ENCODE peak calls at places on chromosomes 5 and 9, in six cellular contexts. U is neural progenitor cell; D is GM23338; L is CD8-positive, alpha-beta T cell; Y is right cardiac atrium; M is Peyer's patch. Q is an unnamed sample.

GRCh38 chr9:91419222-91420191 is 4.1 kb downstream of the NFIL3 start:
- DNase-seq in U (no peak), D (no peak), L (no peak), Y (peak; percentile 71), M (peak; percentile 88), Q (no peak)

GRCh38 chr9:37914701-37915358 is 10.9 kb upstream of the SLC25A51 start:
- DNase-seq in U (no peak), D (no peak), L (no peak), Y (no peak), M (peak; percentile 39), Q (no peak)

GRCh38 chr5:50501510-50502209 is 60.6 kb upstream of the EMB start:
- DNase-seq in U (no peak), D (no peak), L (no peak), Y (no peak), M (no peak), Q (no peak)

GRCh38 chr5:172721455-172722308 is 49.3 kb downstream of the DUSP1 start:
- DNase-seq in U (no peak), D (no peak), L (no peak), Y (no peak), M (no peak), Q (no peak)

GRCh38 chr5:115545065-115545882 is 699 bp upstream of the FEM1C start:
- DNase-seq in U (no peak), D (no peak), L (no peak), Y (no peak), M (no peak), Q (no peak)

GRCh38 chr5:1172670-1173404 is 28.6 kb upstream of the SLC6A19 start:
- DNase-seq in U (no peak), D (no peak), L (peak; percentile 25), Y (no peak), M (no peak), Q (no peak)

GRCh38 chr5:64417390-64417789 is 88.4 kb upstream of the RGS7BP start:
- DNase-seq in U (peak; percentile 16), D (peak; percentile 63), L (no peak), Y (no peak), M (no peak), Q (no peak)

GRCh38 chr5:160787247-160787646 is 64.8 kb downstream of the ATP10B start:
- DNase-seq in U (peak; percentile 28), D (peak; percentile 75), L (no peak), Y (no peak), M (peak; percentile 73), Q (no peak)

GRCh38 chr9:38360880-38361836 is 31.3 kb upstream of the ALDH1B1 start:
- DNase-seq in U (peak; percentile 22), D (no peak), L (no peak), Y (no peak), M (peak; percentile 34), Q (no peak)

GRCh38 chr9:99253772-99254431 is 31.8 kb downstream of the SEC61B start:
- DNase-seq in U (peak; percentile 38), D (peak; percentile 19), L (peak; percentile 34), Y (no peak), M (peak; percentile 62), Q (peak; percentile 58)

GRCh38 chr9:72154468-72155281 is 5.4 kb downstream of the GDA start:
- DNase-seq in U (no peak), D (no peak), L (no peak), Y (no peak), M (peak; percentile 81), Q (no peak)

GRCh38 chr9:124206391-124206790 is 51.4 kb upstream of the NEK6 start:
- DNase-seq in U (no peak), D (no peak), L (no peak), Y (no peak), M (peak; percentile 73), Q (no peak)

GRCh38 chr9:70553718-70554673 is 139.5 kb upstream of the KLF9 start:
- DNase-seq in U (peak; percentile 39), D (peak; percentile 73), L (no peak), Y (no peak), M (no peak), Q (no peak)

GRCh38 chr9:8784813-8785212 is 985.2 kb upstream of the DMAC1 start:
- DNase-seq in U (peak; percentile 21), D (no peak), L (no peak), Y (no peak), M (no peak), Q (no peak)

GRCh38 chr5:44640945-44641456 is 167.7 kb upstream of the MRPS30 start:
- DNase-seq in U (no peak), D (no peak), L (no peak), Y (no peak), M (no peak), Q (no peak)

GRCh38 chr5:149666212-149666852 is 63.8 kb upstream of the PPARGC1B start:
- DNase-seq in U (no peak), D (no peak), L (no peak), Y (no peak), M (peak; percentile 61), Q (no peak)

GRCh38 chr5:149667084-149667826 is 62.9 kb upstream of the PPARGC1B start:
- DNase-seq in U (peak; percentile 55), D (peak; percentile 75), L (no peak), Y (no peak), M (peak; percentile 68), Q (no peak)

GRCh38 chr5:149665416-149666163 is 64.5 kb upstream of the PPARGC1B start:
- DNase-seq in U (no peak), D (no peak), L (no peak), Y (no peak), M (no peak), Q (no peak)

GRCh38 chr5:149664083-149664482 is 66.0 kb upstream of the PPARGC1B start:
- DNase-seq in U (no peak), D (no peak), L (no peak), Y (no peak), M (no peak), Q (no peak)

DNA sequence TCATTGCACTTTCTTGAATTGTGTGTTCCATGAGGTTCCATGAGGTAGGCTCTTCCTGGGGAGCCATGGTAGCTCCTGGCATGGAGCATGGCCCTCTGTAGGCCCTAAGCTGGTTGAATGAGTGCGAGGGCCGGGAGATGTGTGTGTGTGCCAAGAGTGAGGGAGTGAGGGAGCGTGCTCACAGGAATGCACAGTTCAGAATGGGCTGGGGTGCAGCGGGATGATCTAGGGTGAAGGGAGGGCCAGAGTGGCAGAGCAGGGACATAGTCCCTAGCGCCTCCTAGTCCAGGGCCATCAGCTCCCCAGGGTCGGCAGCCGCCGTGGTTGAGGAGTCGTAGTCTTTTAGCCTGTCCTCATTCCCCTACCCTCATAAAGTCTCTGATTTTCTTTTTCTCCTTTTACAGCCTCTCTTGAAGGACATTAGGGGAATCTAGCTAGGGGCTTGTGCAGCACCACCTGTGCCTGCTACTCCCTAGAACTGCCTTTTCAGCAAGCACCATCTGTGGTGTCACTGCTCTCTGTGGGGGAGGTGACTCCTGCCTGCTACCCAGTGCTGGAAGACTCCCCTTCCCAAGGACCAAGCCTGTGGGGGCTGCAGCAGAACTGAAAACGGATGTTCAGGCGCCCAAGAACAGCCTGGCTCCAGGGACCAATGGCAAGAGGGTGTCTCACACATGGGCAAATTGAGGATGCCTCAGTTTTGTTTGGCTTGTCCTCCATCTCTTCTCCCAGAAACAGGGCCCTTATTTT is 65.3 kb upstream of the PPARGC1B start:
- DNase-seq in U (no peak), D (no peak), L (no peak), Y (no peak), M (no peak), Q (no peak)
- H3K27ac ChIP-seq in U (no peak overlapping the region), D (no peak overlapping the region), L (no peak overlapping the region), Y (no peak overlapping the region), M (peak overlapping the region; percentile 41), Q (no peak overlapping the region)

DNA sequence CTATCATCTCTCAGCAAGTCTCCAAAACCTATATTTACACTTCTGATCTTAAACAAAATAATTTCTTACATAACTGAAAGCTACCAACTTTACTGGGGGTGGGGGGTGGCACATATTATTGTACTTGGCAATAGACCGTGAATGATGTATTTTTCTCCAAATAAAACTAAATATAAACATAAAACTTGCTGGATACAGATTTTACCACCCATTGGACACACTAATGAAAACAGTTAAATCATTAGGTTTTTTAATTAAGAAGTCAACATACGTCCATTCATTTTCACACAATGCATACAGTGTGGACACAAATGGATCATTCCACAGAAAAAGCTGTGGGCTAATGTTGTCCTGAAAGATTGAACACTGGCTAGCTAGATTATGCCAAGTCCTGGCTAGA is 118.2 kb downstream of the SIL1 start:
- DNase-seq in U (no peak), D (no peak), L (no peak), Y (no peak), M (no peak), Q (no peak)
- H3K4me3 ChIP-seq in U (no peak overlapping the region), D (no peak overlapping the region), L (no peak overlapping the region), Y (no peak overlapping the region), M (no peak overlapping the region), Q (no peak overlapping the region)

DNA sequence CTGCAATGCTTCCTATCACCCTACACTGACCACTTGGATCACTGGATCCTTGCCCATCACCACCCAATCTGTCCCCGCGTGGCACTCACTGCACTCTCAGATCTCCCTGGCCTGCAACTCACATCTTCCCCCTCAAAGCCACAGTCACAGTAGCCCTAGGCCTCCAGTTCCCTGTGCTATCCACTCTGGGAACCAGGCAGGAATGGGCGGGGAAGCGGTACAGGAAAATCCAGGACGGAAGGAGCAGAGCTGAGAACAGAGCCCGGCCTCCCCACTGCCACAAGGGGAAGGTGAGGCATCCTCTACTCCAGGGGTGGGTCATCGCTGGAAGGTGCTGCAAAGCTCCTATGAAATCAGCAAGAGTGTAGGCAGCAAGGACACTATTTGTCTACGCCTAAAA is 102.6 kb downstream of the ESM1 start:
- DNase-seq in U (no peak), D (no peak), L (no peak), Y (no peak), M (no peak), Q (no peak)
- H3K27ac ChIP-seq in U (no peak overlapping the region), D (no peak overlapping the region), L (no peak overlapping the region), Y (no peak overlapping the region), M (no peak overlapping the region), Q (no peak overlapping the region)

GRCh38 chr9:130665431-130666392 is 1.3 kb downstream of the PRDM12 start:
- DNase-seq in U (peak; percentile 92), D (peak; percentile 76), L (no peak), Y (no peak), M (no peak), Q (no peak)

GRCh38 chr9:130665029-130665430 is 636 bp downstream of the PRDM12 start:
- DNase-seq in U (peak; percentile 55), D (no peak), L (no peak), Y (no peak), M (no peak), Q (no peak)

GRCh38 chr9:130668196-130668595 is 3.8 kb downstream of the PRDM12 start:
- DNase-seq in U (no peak), D (no peak), L (no peak), Y (no peak), M (no peak), Q (no peak)

GRCh38 chr9:130667117-130667430 is 2.7 kb downstream of the PRDM12 start:
- DNase-seq in U (no peak), D (no peak), L (no peak), Y (no peak), M (no peak), Q (no peak)

DNA sequence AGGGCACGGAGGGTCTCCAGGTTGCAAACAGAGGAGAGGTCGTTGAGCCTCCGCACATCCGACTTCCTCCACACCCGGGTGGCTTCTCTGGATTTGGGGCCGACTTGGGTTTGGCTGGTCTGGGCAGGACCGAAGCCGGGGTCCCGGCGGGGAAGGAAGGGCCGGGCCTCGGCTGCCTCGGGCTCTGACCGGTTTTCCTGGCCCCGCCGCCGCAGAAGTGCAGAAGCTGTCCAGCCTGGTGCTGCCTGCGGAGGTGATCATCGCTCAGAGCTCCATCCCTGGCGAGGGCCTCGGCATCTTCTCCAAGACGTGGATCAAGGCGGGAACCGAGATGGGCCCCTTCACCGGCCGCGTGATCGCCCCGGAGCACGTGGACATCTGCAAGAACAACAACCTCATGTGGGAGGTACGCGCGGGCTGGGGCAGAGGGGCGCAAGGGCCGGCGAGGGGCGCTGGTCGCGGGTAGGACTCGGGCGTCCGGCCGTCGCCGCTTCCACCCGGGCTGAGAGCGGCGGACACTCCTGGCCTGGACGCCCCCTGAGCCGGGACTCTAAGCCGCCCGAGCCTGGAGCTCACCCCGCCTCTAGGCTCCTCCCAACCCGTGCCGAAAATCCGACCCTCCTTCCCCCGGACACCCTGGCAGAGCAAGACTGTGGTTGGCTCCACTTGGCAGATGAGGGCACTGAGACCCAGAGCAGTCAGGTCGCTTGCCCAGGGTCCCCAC is 2.2 kb downstream of the PRDM12 start:
- DNase-seq in U (peak; percentile 57), D (peak; percentile 45), L (no peak), Y (no peak), M (no peak), Q (no peak)
- H3K4me3 ChIP-seq in U (peak overlapping the region; percentile 40), D (peak overlapping the region; percentile 47), L (no peak overlapping the region), Y (no peak overlapping the region), M (no peak overlapping the region), Q (no peak overlapping the region)

Q was measured in dorsolateral prefrontal cortex.